ENCODE peak calls at places on chromosome 2, in eight cellular contexts. Z is heart left ventricle, D is HCT116, J is testis, M is endothelial cell of umbilical vein, G is transverse colon, O is adrenal gland, S is vagina. I is an unnamed sample.

GRCh38 chr2:11853197-11853588 is 106.8 kb downstream of the LPIN1 start:
- DNase-seq in M (no peak), O (no peak), Z (no peak), D (no peak), G (no peak), J (no peak), S (no peak), I (no peak)

GRCh38 chr2:112694182-112694581 is 26.6 kb upstream of the NT5DC4 start:
- DNase-seq in J (no peak), D (no peak), S (peak; percentile 56), G (no peak), O (no peak), Z (no peak), M (no peak), I (no peak)

GRCh38 chr2:96514521-96514920 is 9.4 kb upstream of the NEURL3 start:
- DNase-seq in G (no peak), D (no peak), O (no peak), J (no peak), S (peak; percentile 79), Z (no peak), M (no peak), I (no peak)

GRCh38 chr2:186891219-186891621 is 42.2 kb upstream of the ZSWIM2 start:
- DNase-seq in Z (no peak), G (no peak), M (peak; percentile 94), S (no peak), D (peak; percentile 15), O (no peak), J (no peak), I (no peak)

GRCh38 chr2:225608136-225608535 is 208.6 kb downstream of the NYAP2 start:
- DNase-seq in D (no peak), O (no peak), G (no peak), S (no peak), M (no peak), J (no peak), Z (no peak), I (no peak)

GRCh38 chr2:72803626-72804320 is 22.1 kb downstream of the EXOC6B start:
- DNase-seq in S (no peak), D (no peak), M (peak; percentile 2), G (no peak), O (no peak), J (no peak), Z (no peak), I (no peak)

GRCh38 chr2:204109681-204110080 is 173.1 kb downstream of the ICOS start:
- DNase-seq in O (no peak), D (no peak), G (no peak), S (no peak), M (peak; percentile 46), J (no peak), Z (no peak), I (no peak)

GRCh38 chr2:121705958-121706357 is 30.7 kb downstream of the NIFK start:
- DNase-seq in M (no peak), D (no peak), G (no peak), Z (no peak), O (no peak), S (no peak), J (no peak), I (no peak)

GRCh38 chr2:50648031-50648430 is 383.9 kb downstream of the NRXN1 start:
- DNase-seq in M (no peak), J (no peak), Z (no peak), O (no peak), D (no peak), S (no peak), G (no peak), I (no peak)

GRCh38 chr2:201852878-201853415 is 46.6 kb downstream of the CDK15 start:
- DNase-seq in M (peak; percentile 45), G (no peak), S (no peak), Z (no peak), D (no peak), J (no peak), O (no peak), I (no peak)

GRCh38 chr2:208477741-208478140 is 71.1 kb downstream of the PTH2R start:
- DNase-seq in J (no peak), D (no peak), M (no peak), S (no peak), Z (no peak), O (no peak), G (no peak), I (no peak)

DNA sequence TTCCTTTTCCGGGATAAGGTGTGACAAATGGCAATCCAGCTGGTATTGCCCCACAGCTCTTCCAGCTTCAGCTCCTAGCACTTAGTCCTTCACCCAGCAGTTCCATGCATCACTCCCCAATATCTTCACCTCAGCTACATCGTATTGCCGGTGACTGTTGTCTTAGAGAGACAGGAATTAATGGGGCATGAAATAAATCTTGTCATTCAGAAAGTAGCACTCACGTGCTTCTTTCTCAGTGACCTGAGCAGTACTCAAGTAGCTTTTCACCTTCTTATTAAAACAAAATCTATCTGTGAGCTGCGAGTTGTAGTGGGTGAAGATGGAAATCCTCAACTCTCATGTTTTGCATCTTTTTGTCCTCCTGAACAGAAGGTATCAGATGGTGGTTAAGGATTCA is 72.8 kb downstream of the PTH2R start:
- DNase-seq in Z (no peak), G (no peak), J (no peak), O (no peak), M (no peak), S (no peak), D (no peak), I (no peak)
- H3K4me1 ChIP-seq in Z (peaks cover 6% of the 10 kb centered on the region), G (no peaks in the 10 kb centered on the region), J (no peaks in the 10 kb centered on the region), O (no peaks in the 10 kb centered on the region), M (no peaks in the 10 kb centered on the region), S (no peaks in the 10 kb centered on the region), D (no peaks in the 10 kb centered on the region), I (no peaks in the 10 kb centered on the region)

GRCh38 chr2:106158871-106159270 is 35.2 kb downstream of the UXS1 start:
- DNase-seq in S (no peak), G (no peak), D (no peak), O (no peak), J (no peak), M (no peak), Z (no peak), I (no peak)

GRCh38 chr2:106159867-106160785 is 34.0 kb downstream of the UXS1 start:
- DNase-seq in O (no peak), Z (peak; percentile 27), G (no peak), J (no peak), M (no peak), D (no peak), S (no peak), I (no peak)

GRCh38 chr2:106161938-106162814 is 31.9 kb downstream of the UXS1 start:
- DNase-seq in S (no peak), G (no peak), J (no peak), M (peak; percentile 13), Z (no peak), D (peak; percentile 75), O (peak; percentile 84), I (peak; percentile 83)

GRCh38 chr2:106158131-106158530 is 36.0 kb downstream of the UXS1 start:
- DNase-seq in S (no peak), D (no peak), J (no peak), M (no peak), O (no peak), G (no peak), Z (no peak), I (no peak)

DNA sequence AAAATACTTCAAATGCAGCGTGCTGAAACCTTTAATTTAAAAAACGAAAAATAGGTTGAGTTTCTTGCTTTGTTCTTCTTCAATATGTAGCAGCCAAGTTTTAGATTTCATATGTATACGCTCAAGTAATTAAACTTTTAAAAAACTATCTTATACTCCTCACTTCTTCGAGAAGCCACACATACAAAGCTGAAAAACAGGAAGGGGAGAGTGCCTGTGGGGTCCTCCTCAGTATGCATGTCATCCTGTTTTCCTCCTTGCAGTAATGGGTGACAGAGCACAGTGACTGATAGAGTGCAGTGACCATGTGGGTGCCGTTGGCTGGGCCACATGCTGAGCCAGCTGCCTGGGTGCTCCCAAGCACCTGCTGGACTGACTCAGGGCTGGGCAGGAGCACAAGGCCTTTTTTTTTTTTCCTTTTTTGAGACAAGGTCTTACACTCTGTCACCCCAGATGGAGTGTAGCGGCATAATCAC is 33.3 kb downstream of the UXS1 start:
- DNase-seq in Z (peak; percentile 36), J (no peak), D (no peak), O (peak; percentile 51), S (no peak), G (no peak), M (peak; percentile 5), I (no peak)
- H3K36me3 ChIP-seq in Z (peaks cover 36% of the 10 kb centered on the region), J (no peaks in the 10 kb centered on the region), D (peaks cover 9% of the 10 kb centered on the region), O (no peaks in the 10 kb centered on the region), S (peaks cover 11% of the 10 kb centered on the region), G (no peaks in the 10 kb centered on the region), M (peaks cover 2% of the 10 kb centered on the region), I (no peaks in the 10 kb centered on the region)

GRCh38 chr2:170928036-170928823 is 823 bp upstream of the GORASP2 start:
- DNase-seq in D (no peak), O (peak; percentile 29), Z (no peak), M (no peak), G (no peak), J (no peak), S (no peak), I (no peak)

GRCh38 chr2:170928824-170929685 is at the start of gene GORASP2:
- DNase-seq in S (peak; percentile 98), D (peak; percentile 99), G (peak; percentile 98), O (peak; percentile 100), M (peak; percentile 99), J (peak; percentile 100), Z (peak; percentile 99), I (peak; percentile 99)

GRCh38 chr2:170929686-170930050 is 615 bp downstream of the GORASP2 start:
- DNase-seq in D (no peak), O (peak; percentile 59), Z (peak; percentile 72), M (peak; percentile 54), J (peak; percentile 62), S (no peak), G (peak; percentile 68), I (peak; percentile 71)

GRCh38 chr2:170932166-170932565 is 3.1 kb downstream of the GORASP2 start:
- DNase-seq in M (no peak), G (no peak), D (no peak), O (no peak), Z (no peak), S (no peak), J (no peak), I (no peak)

GRCh38 chr2:170930132-170931109 is 1.4 kb downstream of the GORASP2 start:
- DNase-seq in M (peak; percentile 37), O (peak; percentile 38), S (no peak), D (peak; percentile 59), Z (no peak), J (peak; percentile 54), G (peak; percentile 20), I (peak; percentile 38)
- TF ChIP-seq POLR2A in M (no peak), O (no peak), S (no peak), D (no peak), Z (no peak), J (no peak), G (no peak), I (no peak)

GRCh38 chr2:43778233-43778632 is 4.4 kb downstream of the DYNC2LI1 start:
- DNase-seq in G (no peak), D (no peak), Z (no peak), J (no peak), M (no peak), S (no peak), O (no peak), I (no peak)

GRCh38 chr2:43776317-43776716 is 2.5 kb downstream of the DYNC2LI1 start:
- DNase-seq in S (no peak), J (no peak), O (no peak), M (no peak), D (no peak), G (no peak), Z (no peak), I (no peak)

GRCh38 chr2:43774617-43775016 is 778 bp downstream of the DYNC2LI1 start:
- DNase-seq in G (no peak), S (no peak), O (no peak), Z (no peak), M (no peak), J (no peak), D (no peak), I (peak; percentile 15)

GRCh38 chr2:43777306-43777926 is 3.6 kb downstream of the DYNC2LI1 start:
- DNase-seq in O (no peak), J (no peak), M (no peak), D (no peak), S (no peak), Z (no peak), G (no peak), I (no peak)

GRCh38 chr2:43773876-43774613 is at the start of gene DYNC2LI1:
- DNase-seq in M (peak; percentile 95), J (peak; percentile 96), D (peak; percentile 89), S (peak; percentile 92), G (peak; percentile 93), O (peak; percentile 94), Z (peak; percentile 94), I (peak; percentile 93)
- H3K4me1 ChIP-seq in M (peaks cover 6% of the 10 kb centered on the region), J (peaks cover 7% of the 10 kb centered on the region), D (peaks cover 6% of the 10 kb centered on the region), S (no peaks in the 10 kb centered on the region), G (no peaks in the 10 kb centered on the region), O (peaks cover 4% of the 10 kb centered on the region), Z (peaks cover 10% of the 10 kb centered on the region), I (peaks cover 6% of the 10 kb centered on the region)